ENCODE peak calls at places on chromosome 4, in four cellular contexts. A is dorsolateral prefrontal cortex, Z is pancreas, S is heart right ventricle. N is an unnamed sample.

GRCh38 chr4:150782311-150782710 is 200.4 kb downstream of the MAB21L2 start:
- DNase-seq in A (no peak), Z (no peak), S (no peak), N (peak)

GRCh38 chr4:336099-336892 is 1.3 kb upstream of the ZNF141 start:
- DNase-seq in A (no peak), Z (peak), S (peak), N (peak)

GRCh38 chr4:109721033-109721432 is 8.8 kb downstream of the PLA2G12A start:
- DNase-seq in A (no peak), Z (no peak), S (no peak), N (no peak)

GRCh38 chr4:174222266-174222872 is 61.1 kb downstream of the FBXO8 start:
- DNase-seq in A (no peak), Z (no peak), S (no peak), N (no peak)

GRCh38 chr4:74095886-74096264 is 3.1 kb downstream of the CXCL2 start:
- DNase-seq in A (no peak), Z (no peak), S (no peak), N (no peak)

GRCh38 chr4:165011403-165011802 is 20.4 kb upstream of the TRIM60 start:
- DNase-seq in A (no peak), Z (no peak), S (no peak), N (no peak)

GRCh38 chr4:156888762-156889161 is 82.8 kb downstream of the PDGFC start:
- DNase-seq in A (no peak), Z (no peak), S (no peak), N (no peak)

GRCh38 chr4:43331226-43332078 is 438.9 kb downstream of the GRXCR1 start:
- DNase-seq in A (no peak), Z (no peak), S (no peak), N (no peak)

GRCh38 chr4:56671373-56671772 is 9.7 kb downstream of the HOPX start:
- DNase-seq in A (no peak), Z (no peak), S (no peak), N (no peak)

GRCh38 chr4:73723029-73723428 is 17.3 kb upstream of the CXCL8 start:
- DNase-seq in A (no peak), Z (no peak), S (no peak), N (no peak)

GRCh38 chr4:2796261-2797187 is 3.6 kb downstream of the SH3BP2 start:
- DNase-seq in A (peak), Z (peak), S (no peak), N (peak)

GRCh38 chr4:150080875-150081274 is 2.6 kb downstream of the DCLK2 start:
- DNase-seq in A (no peak), Z (no peak), S (no peak), N (no peak)

GRCh38 chr4:42709392-42710065 is 52.6 kb upstream of the ATP8A1 start:
- DNase-seq in A (no peak), Z (no peak), S (no peak), N (no peak)

GRCh38 chr4:20544645-20545044 is 155.6 kb upstream of the PACRGL start:
- DNase-seq in A (no peak), Z (no peak), S (no peak), N (no peak)

GRCh38 chr4:41964401-41964800 is 17.2 kb upstream of the DCAF4L1 start:
- DNase-seq in A (no peak), Z (no peak), S (no peak), N (no peak)

GRCh38 chr4:39259571-39260330 is 77.4 kb downstream of the WDR19 start:
- DNase-seq in A (no peak), Z (no peak), S (no peak), N (no peak)

GRCh38 chr4:75169020-75169814 is 236.3 kb downstream of the PARM1 start:
- DNase-seq in A (no peak), Z (no peak), S (no peak), N (no peak)

GRCh38 chr4:145619639-145619996 is 433 bp downstream of the MMAA start:
- DNase-seq in A (no peak), Z (peak), S (peak), N (peak)

GRCh38 chr4:687048-687974 is 1.6 kb downstream of the SLC49A3 start:
- DNase-seq in A (no peak), Z (peak), S (peak), N (peak)

GRCh38 chr4:161208564-161208963 is 955.2 kb downstream of the FSTL5 start:
- DNase-seq in A (no peak), Z (no peak), S (no peak), N (no peak)

GRCh38 chr4:139167774-139168444 is 9.1 kb downstream of the ELF2 start:
- DNase-seq in A (no peak), Z (no peak), S (no peak), N (peak)

GRCh38 chr4:38753021-38753806 is 29.6 kb downstream of the TLR10 start:
- DNase-seq in A (no peak), Z (peak), S (peak), N (peak)

GRCh38 chr4:69156913-69157312 is 57.6 kb downstream of the UGT2B11 start:
- DNase-seq in A (no peak), Z (no peak), S (no peak), N (no peak)

GRCh38 chr4:17142232-17142711 is 243.8 kb upstream of the LDB2 start:
- DNase-seq in A (no peak), Z (no peak), S (no peak), N (no peak)

GRCh38 chr4:168647976-168648375 is 151.1 kb downstream of the PALLD start:
- DNase-seq in A (no peak), Z (no peak), S (no peak), N (no peak)

GRCh38 chr4:4391866-4392265 is 5.0 kb downstream of the NSG1 start:
- DNase-seq in A (no peak), Z (no peak), S (no peak), N (no peak)

GRCh38 chr4:31791666-31792065 is 1071.5 kb downstream of the PCDH7 start:
- DNase-seq in A (no peak), Z (no peak), S (no peak), N (no peak)

GRCh38 chr4:87614292-87614890 is 6.1 kb downstream of the DSPP start:
- DNase-seq in A (no peak), Z (no peak), S (no peak), N (no peak)

GRCh38 chr4:8860892-8861575 is 10.6 kb downstream of the HMX1 start:
- DNase-seq in A (no peak), Z (no peak), S (no peak), N (no peak)

GRCh38 chr4:56466910-56467283 is 520 bp upstream of the SRP72 start:
- DNase-seq in A (no peak), Z (no peak), S (no peak), N (peak)

GRCh38 chr4:17098401-17098800 is 200.0 kb upstream of the LDB2 start:
- DNase-seq in A (no peak), Z (no peak), S (no peak), N (no peak)

GRCh38 chr4:144647095-144647959 is 1.4 kb downstream of the HHIP start:
- DNase-seq in A (no peak), Z (no peak), S (no peak), N (no peak)

GRCh38 chr4:184599492-184600135 is 49.6 kb downstream of the CASP3 start:
- DNase-seq in A (no peak), Z (no peak), S (no peak), N (peak)

GRCh38 chr4:94036964-94037363 is 170.7 kb upstream of the SMARCAD1 start:
- DNase-seq in A (no peak), Z (no peak), S (no peak), N (no peak)

GRCh38 chr4:74659576-74660411 is 134.5 kb downstream of the BTC start:
- DNase-seq in A (no peak), Z (no peak), S (no peak), N (peak)

GRCh38 chr4:70994387-70995099 is 1.1 kb downstream of the DCK start:
- DNase-seq in A (no peak), Z (no peak), S (no peak), N (no peak)

GRCh38 chr4:139692300-139693012 is 26.8 kb downstream of the MGST2 start:
- DNase-seq in A (no peak), Z (no peak), S (no peak), N (peak)

GRCh38 chr4:52126946-52127345 is 75.8 kb downstream of the SPATA18 start:
- DNase-seq in A (no peak), Z (no peak), S (no peak), N (no peak)

GRCh38 chr4:105965183-105965800 is 70.0 kb downstream of the NPNT start:
- DNase-seq in A (no peak), Z (no peak), S (no peak), N (no peak)

GRCh38 chr4:125321709-125322362 is 7.1 kb downstream of the FAT4 start:
- DNase-seq in A (no peak), Z (no peak), S (no peak), N (no peak)

GRCh38 chr4:125316391-125316780 is 1.6 kb downstream of the FAT4 start:
- DNase-seq in A (no peak), Z (peak), S (peak), N (peak)

GRCh38 chr4:125316781-125317525 is 2.2 kb downstream of the FAT4 start:
- DNase-seq in A (no peak), Z (no peak), S (peak), N (peak)

GRCh38 chr4:125317526-125317880 is 2.7 kb downstream of the FAT4 start:
- DNase-seq in A (peak), Z (no peak), S (peak), N (peak)

DNA sequence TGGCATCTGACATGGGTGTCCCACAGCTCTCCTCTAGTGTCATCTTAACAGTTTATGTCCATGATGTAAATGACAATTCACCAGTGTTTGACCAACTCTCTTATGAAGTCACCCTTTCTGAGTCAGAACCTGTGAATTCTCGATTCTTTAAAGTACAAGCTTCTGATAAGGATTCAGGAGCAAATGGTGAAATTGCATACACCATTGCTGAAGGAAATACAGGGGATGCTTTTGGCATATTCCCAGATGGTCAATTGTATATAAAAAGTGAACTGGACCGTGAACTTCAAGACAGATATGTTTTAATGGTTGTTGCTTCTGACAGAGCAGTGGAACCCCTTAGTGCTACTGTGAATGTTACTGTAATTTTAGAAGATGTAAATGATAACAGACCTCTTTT is 4.6 kb downstream of the FAT4 start:
- DNase-seq in A (no peak), Z (no peak), S (no peak), N (no peak)
- H3K4me3 ChIP-seq in A (no peak), Z (no peak), S (peak), N (no peak)

GRCh38 chr4:98728433-98728832 is 70.0 kb upstream of the TSPAN5 start:
- DNase-seq in A (no peak), Z (no peak), S (no peak), N (peak)
- TF ChIP-seq CTCF in A (no peak), Z (no peak), S (no peak), N (no peak)

GRCh38 chr4:142354794-142355416 is 491.2 kb downstream of the INPP4B start:
- DNase-seq in A (no peak), Z (no peak), S (no peak), N (no peak)
- H3K4me3 ChIP-seq in A (no peak), Z (no peak), S (no peak), N (no peak)

GRCh38 chr4:153160856-153161598 is 43.2 kb upstream of the TRIM2 start:
- DNase-seq in A (no peak), Z (no peak), S (no peak), N (no peak)

GRCh38 chr4:153159728-153160221 is 44.5 kb upstream of the TRIM2 start:
- DNase-seq in A (no peak), Z (no peak), S (no peak), N (no peak)

GRCh38 chr4:153161599-153161971 is 42.7 kb upstream of the TRIM2 start:
- DNase-seq in A (no peak), Z (no peak), S (no peak), N (no peak)

GRCh38 chr4:153156263-153156662 is 48.0 kb upstream of the TRIM2 start:
- DNase-seq in A (no peak), Z (no peak), S (no peak), N (no peak)

GRCh38 chr4:153159016-153159415 is 45.2 kb upstream of the TRIM2 start:
- DNase-seq in A (no peak), Z (no peak), S (no peak), N (no peak)
- TF ChIP-seq CTCF in A (peak), Z (no peak), S (no peak), N (no peak)

GRCh38 chr4:25563071-25563564 is 92.5 kb upstream of the SLC34A2 start:
- DNase-seq in A (no peak), Z (no peak), S (no peak), N (no peak)

GRCh38 chr4:25564836-25565235 is 90.8 kb upstream of the SLC34A2 start:
- DNase-seq in A (no peak), Z (no peak), S (no peak), N (no peak)

GRCh38 chr4:25569726-25570125 is 85.9 kb upstream of the SLC34A2 start:
- DNase-seq in A (no peak), Z (no peak), S (no peak), N (no peak)

GRCh38 chr4:25567253-25567652 is 88.4 kb upstream of the SLC34A2 start:
- DNase-seq in A (no peak), Z (no peak), S (no peak), N (no peak)

GRCh38 chr4:25568788-25569231 is 86.8 kb upstream of the SLC34A2 start:
- DNase-seq in A (no peak), Z (no peak), S (no peak), N (no peak)
- H3K4me3 ChIP-seq in A (no peak), Z (no peak), S (no peak), N (no peak)

DNA sequence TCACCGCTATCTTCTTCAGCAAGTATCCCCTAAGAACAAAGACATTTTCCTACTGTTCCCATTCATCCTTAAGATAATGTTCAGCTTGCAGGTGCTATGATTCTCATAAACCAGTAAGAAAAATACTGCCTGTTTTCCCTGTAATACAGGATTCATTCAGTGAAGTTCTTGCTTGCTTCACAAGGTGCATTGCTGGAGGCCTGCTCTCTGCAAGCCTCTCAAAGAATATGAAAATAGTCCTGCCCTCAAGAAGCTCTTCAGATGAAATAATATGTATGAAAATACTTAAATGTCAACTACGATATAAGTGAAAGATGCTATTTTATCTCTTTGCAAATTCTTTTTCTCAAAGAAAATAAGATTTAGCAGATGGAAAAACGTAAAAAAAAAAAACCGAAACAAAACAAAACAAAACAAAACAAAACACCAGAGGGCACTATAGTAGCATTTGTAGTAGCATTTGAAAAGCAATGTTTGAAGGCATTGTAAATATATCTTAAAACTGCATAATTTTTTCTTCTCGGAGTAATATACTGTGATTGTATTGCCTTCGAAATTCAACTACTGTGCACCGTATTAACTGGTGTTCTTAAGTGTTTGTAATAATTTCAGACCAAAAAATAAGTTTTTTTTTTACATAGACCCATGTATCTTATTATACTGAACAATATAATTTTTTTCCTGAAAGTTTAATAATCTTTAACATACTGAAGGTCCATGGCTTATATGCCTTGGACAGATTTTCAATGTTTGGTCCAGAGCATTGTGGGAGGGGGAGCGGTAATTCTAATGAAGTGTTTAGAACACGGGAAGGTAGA is 26.0 kb downstream of the ADH4 start:
- DNase-seq in A (no peak), Z (no peak), S (no peak), N (no peak)
- TF ChIP-seq CTCF in A (peak), Z (no peak), S (peak), N (peak)

N was measured in adrenal gland.